ENCODE peak calls at places on chromosomes 6 and 20, in eight cellular contexts. One of them, this sample, is unnamed. For H3K4me1, the result is how much of the 10 kb centered on the place peaks cover.

GRCh38 chr6:113699239-113699638 is 157.9 kb upstream of the MARCKS start:
- DNase-seq in heart left ventricle: no peak
- DNase-seq in hepatocyte: no peak
- DNase-seq in mucosa of descending colon: no peak
- DNase-seq in HAP-1: no peak
- DNase-seq in A673: no peak
- DNase-seq in NT2/D1: no peak
- DNase-seq in tibial artery: no peak
- DNase-seq in this sample: no peak

GRCh38 chr6:135145509-135145865 is 35.6 kb upstream of the MYB start:
- DNase-seq in tibial artery: no peak
- DNase-seq in heart left ventricle: no peak
- DNase-seq in mucosa of descending colon: no peak
- DNase-seq in hepatocyte: no peak
- DNase-seq in NT2/D1: no peak
- DNase-seq in HAP-1: no peak
- DNase-seq in A673: no peak
- DNase-seq in this sample: no peak

GRCh38 chr6:112337209-112337638 is 9.9 kb upstream of the RFPL4B start:
- DNase-seq in heart left ventricle: no peak
- DNase-seq in HAP-1: peak
- DNase-seq in tibial artery: peak
- DNase-seq in hepatocyte: peak
- DNase-seq in mucosa of descending colon: no peak
- DNase-seq in A673: peak
- DNase-seq in NT2/D1: peak
- DNase-seq in this sample: peak

GRCh38 chr6:142387997-142388815 is 86.4 kb downstream of the ADGRG6 start:
- DNase-seq in A673: peak
- DNase-seq in hepatocyte: peak
- DNase-seq in mucosa of descending colon: no peak
- DNase-seq in tibial artery: no peak
- DNase-seq in HAP-1: no peak
- DNase-seq in heart left ventricle: no peak
- DNase-seq in NT2/D1: no peak
- DNase-seq in this sample: no peak

GRCh38 chr20:43095034-43095433 is 94.7 kb downstream of the PTPRT start:
- DNase-seq in HAP-1: no peak
- DNase-seq in hepatocyte: no peak
- DNase-seq in heart left ventricle: no peak
- DNase-seq in NT2/D1: no peak
- DNase-seq in mucosa of descending colon: no peak
- DNase-seq in tibial artery: no peak
- DNase-seq in A673: no peak
- DNase-seq in this sample: no peak

GRCh38 chr20:57442160-57442887 is 51.1 kb downstream of the RBM38 start:
- DNase-seq in tibial artery: no peak
- DNase-seq in hepatocyte: no peak
- DNase-seq in heart left ventricle: no peak
- DNase-seq in HAP-1: no peak
- DNase-seq in mucosa of descending colon: no peak
- DNase-seq in A673: no peak
- DNase-seq in NT2/D1: no peak
- DNase-seq in this sample: no peak

GRCh38 chr6:126302191-126302590 is 37.7 kb upstream of the CENPW start:
- DNase-seq in hepatocyte: no peak
- DNase-seq in NT2/D1: no peak
- DNase-seq in mucosa of descending colon: no peak
- DNase-seq in A673: no peak
- DNase-seq in HAP-1: no peak
- DNase-seq in heart left ventricle: no peak
- DNase-seq in tibial artery: no peak
- DNase-seq in this sample: no peak

GRCh38 chr6:112781236-112781635 is 434.1 kb downstream of the RFPL4B start:
- DNase-seq in mucosa of descending colon: no peak
- DNase-seq in heart left ventricle: no peak
- DNase-seq in HAP-1: no peak
- DNase-seq in tibial artery: no peak
- DNase-seq in NT2/D1: no peak
- DNase-seq in A673: peak
- DNase-seq in hepatocyte: peak
- DNase-seq in this sample: no peak

GRCh38 chr6:130090796-130091195 is 72.4 kb downstream of the L3MBTL3 start:
- DNase-seq in A673: no peak
- DNase-seq in HAP-1: no peak
- DNase-seq in NT2/D1: no peak
- DNase-seq in hepatocyte: no peak
- DNase-seq in mucosa of descending colon: no peak
- DNase-seq in heart left ventricle: no peak
- DNase-seq in tibial artery: no peak
- DNase-seq in this sample: no peak

GRCh38 chr6:53527249-53527765 is 17.6 kb downstream of the GCLC start:
- DNase-seq in NT2/D1: no peak
- DNase-seq in HAP-1: peak
- DNase-seq in hepatocyte: no peak
- DNase-seq in heart left ventricle: no peak
- DNase-seq in tibial artery: no peak
- DNase-seq in A673: no peak
- DNase-seq in mucosa of descending colon: no peak
- DNase-seq in this sample: peak

GRCh38 chr6:14552891-14553290 is 435.3 kb downstream of the CD83 start:
- DNase-seq in tibial artery: no peak
- DNase-seq in HAP-1: no peak
- DNase-seq in hepatocyte: no peak
- DNase-seq in heart left ventricle: no peak
- DNase-seq in NT2/D1: no peak
- DNase-seq in A673: no peak
- DNase-seq in mucosa of descending colon: no peak
- DNase-seq in this sample: no peak

GRCh38 chr20:34574426-34574825 is 15.9 kb downstream of the MAP1LC3A start:
- DNase-seq in A673: no peak
- DNase-seq in tibial artery: no peak
- DNase-seq in HAP-1: no peak
- DNase-seq in mucosa of descending colon: no peak
- DNase-seq in heart left ventricle: no peak
- DNase-seq in NT2/D1: no peak
- DNase-seq in hepatocyte: no peak
- DNase-seq in this sample: peak

GRCh38 chr6:44439270-44440045 is 52.0 kb downstream of the CDC5L start:
- DNase-seq in tibial artery: no peak
- DNase-seq in NT2/D1: no peak
- DNase-seq in mucosa of descending colon: no peak
- DNase-seq in hepatocyte: no peak
- DNase-seq in heart left ventricle: no peak
- DNase-seq in A673: peak
- DNase-seq in HAP-1: no peak
- DNase-seq in this sample: no peak

GRCh38 chr6:157761331-157761921 is 61.6 kb upstream of the SNX9 start:
- DNase-seq in A673: no peak
- DNase-seq in NT2/D1: no peak
- DNase-seq in HAP-1: no peak
- DNase-seq in tibial artery: no peak
- DNase-seq in hepatocyte: no peak
- DNase-seq in heart left ventricle: no peak
- DNase-seq in mucosa of descending colon: no peak
- DNase-seq in this sample: no peak
- H3K4me1 ChIP-seq in A673: under half
- H3K4me1 ChIP-seq in NT2/D1: under half
- H3K4me1 ChIP-seq in HAP-1: under half
- H3K4me1 ChIP-seq in tibial artery: under half
- H3K4me1 ChIP-seq in hepatocyte: under half
- H3K4me1 ChIP-seq in heart left ventricle: half or more
- H3K4me1 ChIP-seq in mucosa of descending colon: under half
- H3K4me1 ChIP-seq in this sample: under half

GRCh38 chr6:10719386-10720228 is 3.3 kb upstream of the TMEM14C start:
- DNase-seq in A673: peak
- DNase-seq in hepatocyte: no peak
- DNase-seq in mucosa of descending colon: peak
- DNase-seq in HAP-1: peak
- DNase-seq in NT2/D1: no peak
- DNase-seq in tibial artery: no peak
- DNase-seq in heart left ventricle: peak
- DNase-seq in this sample: no peak
- H3K4me3 ChIP-seq in A673: peak
- H3K4me3 ChIP-seq in hepatocyte: no peak
- H3K4me3 ChIP-seq in mucosa of descending colon: peak
- H3K4me3 ChIP-seq in HAP-1: peak
- H3K4me3 ChIP-seq in NT2/D1: peak
- H3K4me3 ChIP-seq in tibial artery: peak
- H3K4me3 ChIP-seq in heart left ventricle: peak
- H3K4me3 ChIP-seq in this sample: no peak

GRCh38 chr20:50516935-50517816 is 7.0 kb downstream of the PTPN1 start:
- DNase-seq in HAP-1: no peak
- DNase-seq in hepatocyte: no peak
- DNase-seq in mucosa of descending colon: no peak
- DNase-seq in heart left ventricle: no peak
- DNase-seq in A673: no peak
- DNase-seq in NT2/D1: no peak
- DNase-seq in tibial artery: no peak
- DNase-seq in this sample: no peak

GRCh38 chr20:50516180-50516934 is 6.2 kb downstream of the PTPN1 start:
- DNase-seq in NT2/D1: no peak
- DNase-seq in heart left ventricle: no peak
- DNase-seq in hepatocyte: no peak
- DNase-seq in HAP-1: peak
- DNase-seq in mucosa of descending colon: no peak
- DNase-seq in A673: no peak
- DNase-seq in tibial artery: no peak
- DNase-seq in this sample: no peak

GRCh38 chr20:50519036-50519780 is 9.0 kb downstream of the PTPN1 start:
- DNase-seq in heart left ventricle: no peak
- DNase-seq in tibial artery: no peak
- DNase-seq in hepatocyte: no peak
- DNase-seq in A673: no peak
- DNase-seq in HAP-1: no peak
- DNase-seq in NT2/D1: no peak
- DNase-seq in mucosa of descending colon: no peak
- DNase-seq in this sample: no peak

GRCh38 chr20:50517817-50518154 is 7.6 kb downstream of the PTPN1 start:
- DNase-seq in hepatocyte: no peak
- DNase-seq in NT2/D1: no peak
- DNase-seq in mucosa of descending colon: no peak
- DNase-seq in tibial artery: no peak
- DNase-seq in HAP-1: no peak
- DNase-seq in heart left ventricle: no peak
- DNase-seq in A673: no peak
- DNase-seq in this sample: no peak

DNA sequence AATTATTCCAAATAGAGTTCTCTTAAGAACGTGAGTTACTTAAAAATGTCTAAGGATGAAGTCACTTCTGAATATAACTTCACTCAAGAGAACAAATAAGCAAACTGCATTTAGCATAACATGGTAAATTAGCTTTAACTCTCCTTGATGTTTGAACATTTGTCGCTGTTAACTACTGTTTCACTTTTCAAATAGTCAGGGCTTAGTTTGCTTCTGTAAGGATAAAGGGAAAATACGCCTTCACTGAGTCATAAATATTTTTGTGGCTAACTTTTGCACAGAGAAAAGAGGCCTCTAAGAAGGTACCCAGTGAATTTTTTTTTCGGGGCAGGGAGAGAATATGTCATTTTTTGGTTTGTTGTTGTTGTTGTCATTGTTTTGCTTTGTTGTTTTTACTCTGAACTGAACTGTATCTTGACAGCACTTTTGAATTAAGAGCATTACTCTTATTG is 8.1 kb downstream of the PTPN1 start:
- DNase-seq in hepatocyte: no peak
- DNase-seq in NT2/D1: no peak
- DNase-seq in heart left ventricle: no peak
- DNase-seq in HAP-1: no peak
- DNase-seq in tibial artery: no peak
- DNase-seq in A673: no peak
- DNase-seq in mucosa of descending colon: no peak
- DNase-seq in this sample: no peak
- H3K4me1 ChIP-seq in hepatocyte: under half
- H3K4me1 ChIP-seq in NT2/D1: under half
- H3K4me1 ChIP-seq in heart left ventricle: half or more
- H3K4me1 ChIP-seq in HAP-1: under half
- H3K4me1 ChIP-seq in tibial artery: under half
- H3K4me1 ChIP-seq in A673: under half
- H3K4me1 ChIP-seq in mucosa of descending colon: half or more
- H3K4me1 ChIP-seq in this sample: under half

GRCh38 chr6:28758818-28759235 is 165.0 kb downstream of the TRIM27 start:
- DNase-seq in HAP-1: no peak
- DNase-seq in tibial artery: no peak
- DNase-seq in mucosa of descending colon: no peak
- DNase-seq in heart left ventricle: no peak
- DNase-seq in NT2/D1: no peak
- DNase-seq in A673: no peak
- DNase-seq in hepatocyte: no peak
- DNase-seq in this sample: no peak

GRCh38 chr6:28764014-28764723 is 159.6 kb downstream of the TRIM27 start:
- DNase-seq in mucosa of descending colon: no peak
- DNase-seq in NT2/D1: no peak
- DNase-seq in hepatocyte: no peak
- DNase-seq in HAP-1: no peak
- DNase-seq in heart left ventricle: no peak
- DNase-seq in A673: peak
- DNase-seq in tibial artery: no peak
- DNase-seq in this sample: peak

GRCh38 chr6:28756555-28756918 is 167.2 kb downstream of the TRIM27 start:
- DNase-seq in HAP-1: no peak
- DNase-seq in mucosa of descending colon: no peak
- DNase-seq in A673: no peak
- DNase-seq in tibial artery: no peak
- DNase-seq in hepatocyte: no peak
- DNase-seq in NT2/D1: no peak
- DNase-seq in heart left ventricle: no peak
- DNase-seq in this sample: no peak

GRCh38 chr6:28757429-28758045 is 166.2 kb downstream of the TRIM27 start:
- DNase-seq in heart left ventricle: no peak
- DNase-seq in A673: no peak
- DNase-seq in tibial artery: no peak
- DNase-seq in hepatocyte: no peak
- DNase-seq in NT2/D1: no peak
- DNase-seq in HAP-1: peak
- DNase-seq in mucosa of descending colon: no peak
- DNase-seq in this sample: peak

DNA sequence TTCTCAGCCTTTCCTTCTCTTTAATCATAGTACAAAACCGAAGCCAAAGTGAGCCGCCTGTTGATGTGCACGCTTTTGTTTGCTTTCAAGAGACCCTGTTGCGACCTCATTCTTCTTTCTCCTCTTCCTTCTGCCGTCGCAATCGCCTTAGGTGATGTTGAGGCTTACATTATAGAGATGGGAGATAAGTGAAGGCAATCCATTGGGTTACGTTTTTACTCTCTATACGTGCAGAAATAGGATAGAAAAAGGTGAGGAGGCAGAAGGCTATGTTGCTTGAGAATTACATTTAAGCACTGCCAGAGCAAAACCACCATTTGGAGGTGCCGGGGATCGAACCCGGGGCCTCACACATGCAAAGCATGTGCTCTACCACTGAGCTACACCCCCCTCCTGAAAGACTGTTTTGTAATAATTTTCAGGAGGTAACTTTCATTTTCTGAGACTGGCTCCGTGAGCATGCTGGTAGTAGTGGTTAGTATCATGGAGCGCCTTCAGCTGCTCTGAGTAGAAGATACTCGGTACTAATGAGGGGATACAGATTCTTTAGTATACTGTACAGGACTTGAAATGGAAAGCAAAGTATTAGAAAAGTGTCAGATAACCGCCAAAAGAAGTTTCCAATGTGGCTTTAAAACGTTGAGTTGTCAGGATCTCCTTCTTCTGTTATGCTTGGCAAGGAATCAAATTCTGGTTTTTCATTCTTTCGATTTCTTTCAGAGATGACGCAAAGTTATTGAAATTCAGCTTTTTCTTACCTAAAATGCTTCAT is 165.6 kb downstream of the TRIM27 start:
- DNase-seq in NT2/D1: no peak
- DNase-seq in HAP-1: peak
- DNase-seq in hepatocyte: peak
- DNase-seq in mucosa of descending colon: no peak
- DNase-seq in tibial artery: no peak
- DNase-seq in A673: peak
- DNase-seq in heart left ventricle: no peak
- DNase-seq in this sample: peak
- H3K4me3 ChIP-seq in NT2/D1: peak
- H3K4me3 ChIP-seq in HAP-1: peak
- H3K4me3 ChIP-seq in hepatocyte: no peak
- H3K4me3 ChIP-seq in mucosa of descending colon: no peak
- H3K4me3 ChIP-seq in tibial artery: no peak
- H3K4me3 ChIP-seq in A673: peak
- H3K4me3 ChIP-seq in heart left ventricle: no peak
- H3K4me3 ChIP-seq in this sample: peak